ENCODE peak calls at places on chromosomes 3 and 15, in four cellular contexts. V, Q, Z and P are unnamed samples.

GRCh38 chr3:160399347-160400047 is at the start of gene SMC4:
- DNase-seq in Q (peak), Z (peak), V (peak), P (peak)

GRCh38 chr15:78907577-78907976 is 34.9 kb downstream of the MORF4L1 start:
- DNase-seq in Z (peak), Q (no peak), V (no peak), P (peak)

GRCh38 chr3:115922681-115923347 is 299.5 kb downstream of the GAP43 start:
- DNase-seq in Z (peak), V (no peak), Q (no peak), P (no peak)

GRCh38 chr15:35206060-35206675 is 121.1 kb upstream of the NANOGP8 start:
- DNase-seq in V (no peak), Z (no peak), Q (no peak), P (no peak)

GRCh38 chr15:42133892-42134502 is 22.4 kb downstream of the PLA2G4F start:
- DNase-seq in V (peak), Q (peak), Z (peak), P (peak)

GRCh38 chr15:89429986-89430385 is 66.4 kb downstream of the RHCG start:
- DNase-seq in Q (no peak), V (no peak), Z (no peak), P (no peak)

GRCh38 chr3:170487091-170487490 is 68.4 kb downstream of the CLDN11 start:
- DNase-seq in V (no peak), Q (no peak), Z (no peak), P (no peak)

GRCh38 chr3:33131328-33132018 is 17.7 kb downstream of the CRTAP start:
- DNase-seq in Q (peak), V (no peak), Z (peak), P (no peak)

GRCh38 chr3:140365872-140366697 is 311.8 kb upstream of the TRIM42 start:
- DNase-seq in Z (no peak), Q (no peak), V (no peak), P (no peak)

GRCh38 chr3:125115640-125116039 is 59.8 kb upstream of the HEG1 start:
- DNase-seq in Q (no peak), Z (no peak), V (no peak), P (no peak)

GRCh38 chr3:153070153-153070868 is 91.7 kb upstream of the RAP2B start:
- DNase-seq in Z (peak), V (no peak), Q (no peak), P (no peak)

GRCh38 chr3:66220066-66220465 is 735 bp upstream of the SLC25A26 start:
- DNase-seq in Q (no peak), Z (peak), V (no peak), P (no peak)

GRCh38 chr15:42724276-42724675 is 12.7 kb downstream of the CDAN1 start:
- DNase-seq in V (no peak), Q (no peak), Z (no peak), P (peak)

GRCh38 chr3:181723064-181723463 is 11.3 kb downstream of the SOX2 start:
- DNase-seq in V (no peak), Q (no peak), Z (no peak), P (no peak)

GRCh38 chr15:53384417-53384816 is 375.0 kb downstream of the WDR72 start:
- DNase-seq in Q (peak), Z (peak), V (no peak), P (no peak)

GRCh38 chr3:6989608-6990291 is 128.8 kb downstream of the GRM7 start:
- DNase-seq in Q (no peak), V (no peak), Z (no peak), P (no peak)

GRCh38 chr3:159757341-159758060 is 231.1 kb upstream of the IL12A start:
- DNase-seq in Q (no peak), Z (no peak), V (no peak), P (no peak)

GRCh38 chr3:153927107-153927506 is 194.1 kb upstream of the ARHGEF26 start:
- DNase-seq in Q (no peak), Z (peak), V (no peak), P (no peak)

GRCh38 chr15:57114070-57114469 is 195.6 kb downstream of the TCF12 start:
- DNase-seq in Z (no peak), Q (peak), V (no peak), P (no peak)

GRCh38 chr3:193782280-193782654 is 189.3 kb downstream of the OPA1 start:
- DNase-seq in Q (no peak), V (no peak), Z (no peak), P (no peak)

GRCh38 chr3:195241592-195242355 is 29.2 kb downstream of the XXYLT1 start:
- DNase-seq in Q (no peak), V (no peak), Z (no peak), P (no peak)

GRCh38 chr3:18489939-18490338 is 64.8 kb upstream of the SATB1 start:
- DNase-seq in V (no peak), Z (no peak), Q (no peak), P (no peak)

GRCh38 chr3:147582642-147583041 is 173.5 kb downstream of the ZIC1 start:
- DNase-seq in V (no peak), Q (no peak), Z (no peak), P (no peak)

GRCh38 chr15:51869074-51869425 is 39.6 kb downstream of the TMOD3 start:
- DNase-seq in V (no peak), Q (no peak), Z (no peak), P (no peak)

GRCh38 chr3:141972394-141972793 is 96.0 kb downstream of the ATP1B3 start:
- DNase-seq in Q (no peak), Z (peak), V (no peak), P (no peak)

GRCh38 chr3:132198601-132199000 is 118.6 kb upstream of the ACP3 start:
- DNase-seq in V (no peak), Z (no peak), Q (no peak), P (no peak)

GRCh38 chr15:63037996-63038720 is 4.4 kb upstream of the TPM1 start:
- DNase-seq in Z (peak), V (no peak), Q (no peak), P (no peak)

GRCh38 chr3:102129774-102130608 is 280.7 kb downstream of the NFKBIZ start:
- DNase-seq in Z (no peak), V (no peak), Q (peak), P (no peak)

GRCh38 chr3:38590521-38590920 is 59.0 kb downstream of the SCN5A start:
- DNase-seq in Z (no peak), V (no peak), Q (no peak), P (no peak)

GRCh38 chr3:53544357-53544756 is 49.9 kb downstream of the CACNA1D start:
- DNase-seq in Z (no peak), V (no peak), Q (no peak), P (no peak)

GRCh38 chr3:110504901-110505300 is 566.7 kb upstream of the NECTIN3 start:
- DNase-seq in Q (no peak), Z (no peak), V (no peak), P (no peak)

GRCh38 chr3:141360888-141361598 is 7.3 kb upstream of the ZBTB38 start:
- DNase-seq in Q (no peak), Z (peak), V (no peak), P (no peak)

GRCh38 chr15:52104532-52105004 is 8.0 kb downstream of the BCL2L10 start:
- DNase-seq in Q (no peak), V (no peak), Z (no peak), P (no peak)

GRCh38 chr3:37823189-37823588 is 38.5 kb upstream of the CTDSPL start:
- DNase-seq in Z (no peak), Q (no peak), V (no peak), P (no peak)

GRCh38 chr3:187042062-187042745 is 97.1 kb downstream of the RPL39L start:
- DNase-seq in Q (no peak), Z (no peak), V (no peak), P (no peak)

GRCh38 chr3:46566040-46566631 is at the start of gene LRRC2:
- DNase-seq in V (no peak), Q (no peak), Z (peak), P (no peak)

GRCh38 chr3:28978092-28978491 is 302.8 kb upstream of the RBMS3 start:
- DNase-seq in Z (peak), V (no peak), Q (no peak), P (no peak)

GRCh38 chr3:133490468-133491351 is 82.8 kb upstream of the CDV3 start:
- DNase-seq in V (peak), Z (no peak), Q (no peak), P (peak)

GRCh38 chr3:117454236-117454635 is 744.7 kb downstream of the TUSC7 start:
- DNase-seq in Q (no peak), V (no peak), Z (peak), P (no peak)